ENCODE peak calls at places on chromosomes 6 and 20, in five cellular contexts. One of them, this sample, is unnamed.
A peak's percentile ranks its signal among the peaks of the same experiment; 100 is the strongest.

GRCh38 chr6:36028887-36029324 is 1.3 kb downstream of the MAPK14 start:
- DNase-seq in glutamatergic neuron: peak; percentile 45
- DNase-seq in ELR: peak; percentile 85
- DNase-seq in esophagus squamous epithelium: peak; percentile 20
- DNase-seq in NAMALWA: peak; percentile 82
- DNase-seq in this sample: peak; percentile 91

GRCh38 chr6:144364208-144364718 is 79.1 kb downstream of the UTRN start:
- DNase-seq in glutamatergic neuron: no peak
- DNase-seq in ELR: no peak
- DNase-seq in esophagus squamous epithelium: no peak
- DNase-seq in NAMALWA: no peak
- DNase-seq in this sample: no peak

GRCh38 chr20:10209091-10209490 is 9.5 kb upstream of the SNAP25 start:
- DNase-seq in glutamatergic neuron: no peak
- DNase-seq in ELR: peak; percentile 14
- DNase-seq in esophagus squamous epithelium: no peak
- DNase-seq in NAMALWA: no peak
- DNase-seq in this sample: no peak

GRCh38 chr6:151749341-151749740 is 58.1 kb upstream of the ESR1 start:
- DNase-seq in glutamatergic neuron: no peak
- DNase-seq in ELR: no peak
- DNase-seq in esophagus squamous epithelium: no peak
- DNase-seq in NAMALWA: no peak
- DNase-seq in this sample: no peak

GRCh38 chr20:19552144-19552895 is 205.7 kb upstream of the RIN2 start:
- DNase-seq in glutamatergic neuron: peak; percentile 52
- DNase-seq in ELR: no peak
- DNase-seq in esophagus squamous epithelium: no peak
- DNase-seq in NAMALWA: no peak
- DNase-seq in this sample: no peak

GRCh38 chr6:90369024-90369519 is 72.4 kb upstream of the BACH2 start:
- DNase-seq in glutamatergic neuron: no peak
- DNase-seq in ELR: peak; percentile 100
- DNase-seq in esophagus squamous epithelium: peak; percentile 13
- DNase-seq in NAMALWA: peak; percentile 71
- DNase-seq in this sample: no peak

GRCh38 chr6:32854376-32855178 is 585 bp downstream of the PSMB9 start:
- DNase-seq in glutamatergic neuron: no peak
- DNase-seq in ELR: peak; percentile 64
- DNase-seq in esophagus squamous epithelium: no peak
- DNase-seq in NAMALWA: peak; percentile 69
- DNase-seq in this sample: no peak

GRCh38 chr6:156862711-156863110 is 85.5 kb downstream of the ARID1B start:
- DNase-seq in glutamatergic neuron: no peak
- DNase-seq in ELR: no peak
- DNase-seq in esophagus squamous epithelium: no peak
- DNase-seq in NAMALWA: no peak
- DNase-seq in this sample: peak; percentile 7

GRCh38 chr6:104186836-104187235 is 672.9 kb downstream of the HACE1 start:
- DNase-seq in glutamatergic neuron: no peak
- DNase-seq in ELR: peak; percentile 13
- DNase-seq in esophagus squamous epithelium: no peak
- DNase-seq in NAMALWA: no peak
- DNase-seq in this sample: no peak

GRCh38 chr6:133435065-133435728 is 194.0 kb downstream of the EYA4 start:
- DNase-seq in glutamatergic neuron: peak; percentile 72
- DNase-seq in ELR: no peak
- DNase-seq in esophagus squamous epithelium: no peak
- DNase-seq in NAMALWA: no peak
- DNase-seq in this sample: no peak

GRCh38 chr6:89597988-89598387 is 40.6 kb downstream of the LYRM2 start:
- DNase-seq in glutamatergic neuron: no peak
- DNase-seq in ELR: peak; percentile 67
- DNase-seq in esophagus squamous epithelium: no peak
- DNase-seq in NAMALWA: peak; percentile 53
- DNase-seq in this sample: peak; percentile 29